ENCODE peak calls at places on chromosomes 2 and 18, in seven cellular contexts. One of them, this sample, is unnamed.

GRCh38 chr2:31221549-31221948 is 4.2 kb upstream of the CAPN14 start:
- DNase-seq in bronchial epithelial cell: no peak
- DNase-seq in WTC11: no peak
- DNase-seq in WERI-Rb-1: no peak
- DNase-seq in A549: no peak
- DNase-seq in coronary artery: peak
- DNase-seq in osteoblast: no peak
- DNase-seq in this sample: no peak

GRCh38 chr2:29015701-29016470 is 34.8 kb downstream of the TOGARAM2 start:
- DNase-seq in bronchial epithelial cell: no peak
- DNase-seq in WTC11: no peak
- DNase-seq in WERI-Rb-1: no peak
- DNase-seq in A549: no peak
- DNase-seq in coronary artery: no peak
- DNase-seq in osteoblast: no peak
- DNase-seq in this sample: no peak

GRCh38 chr2:239882335-239882734 is 142.8 kb downstream of the NDUFA10 start:
- DNase-seq in bronchial epithelial cell: peak
- DNase-seq in WTC11: peak
- DNase-seq in WERI-Rb-1: peak
- DNase-seq in A549: no peak
- DNase-seq in coronary artery: peak
- DNase-seq in osteoblast: no peak
- DNase-seq in this sample: peak

GRCh38 chr2:38515155-38516074 is 87.3 kb downstream of the HNRNPLL start:
- DNase-seq in bronchial epithelial cell: peak
- DNase-seq in WTC11: no peak
- DNase-seq in WERI-Rb-1: peak
- DNase-seq in A549: no peak
- DNase-seq in coronary artery: no peak
- DNase-seq in osteoblast: no peak
- DNase-seq in this sample: no peak

GRCh38 chr18:23966909-23967308 is 47.6 kb upstream of the TTC39C start:
- DNase-seq in bronchial epithelial cell: no peak
- DNase-seq in WTC11: no peak
- DNase-seq in WERI-Rb-1: no peak
- DNase-seq in A549: no peak
- DNase-seq in coronary artery: no peak
- DNase-seq in osteoblast: no peak
- DNase-seq in this sample: no peak

GRCh38 chr2:188306271-188306670 is 14.6 kb downstream of the GULP1 start:
- DNase-seq in bronchial epithelial cell: no peak
- DNase-seq in WTC11: no peak
- DNase-seq in WERI-Rb-1: no peak
- DNase-seq in A549: no peak
- DNase-seq in coronary artery: no peak
- DNase-seq in osteoblast: no peak
- DNase-seq in this sample: no peak

GRCh38 chr18:9608298-9608697 is 6.1 kb downstream of the PPP4R1 start:
- DNase-seq in bronchial epithelial cell: peak
- DNase-seq in WTC11: no peak
- DNase-seq in WERI-Rb-1: no peak
- DNase-seq in A549: no peak
- DNase-seq in coronary artery: no peak
- DNase-seq in osteoblast: no peak
- DNase-seq in this sample: no peak

GRCh38 chr2:170703776-170704476 is 11.2 kb upstream of the SP5 start:
- DNase-seq in bronchial epithelial cell: no peak
- DNase-seq in WTC11: no peak
- DNase-seq in WERI-Rb-1: no peak
- DNase-seq in A549: no peak
- DNase-seq in coronary artery: no peak
- DNase-seq in osteoblast: no peak
- DNase-seq in this sample: no peak

GRCh38 chr2:9627310-9627709 is 3.5 kb downstream of the YWHAQ start:
- DNase-seq in bronchial epithelial cell: peak
- DNase-seq in WTC11: no peak
- DNase-seq in WERI-Rb-1: no peak
- DNase-seq in A549: no peak
- DNase-seq in coronary artery: no peak
- DNase-seq in osteoblast: no peak
- DNase-seq in this sample: no peak

GRCh38 chr2:159807183-159808037 is 9.4 kb upstream of the CD302 start:
- DNase-seq in bronchial epithelial cell: peak
- DNase-seq in WTC11: peak
- DNase-seq in WERI-Rb-1: peak
- DNase-seq in A549: peak
- DNase-seq in coronary artery: no peak
- DNase-seq in osteoblast: peak
- DNase-seq in this sample: peak

GRCh38 chr18:2985628-2986027 is 27.3 kb downstream of the LPIN2 start:
- DNase-seq in bronchial epithelial cell: peak
- DNase-seq in WTC11: no peak
- DNase-seq in WERI-Rb-1: no peak
- DNase-seq in A549: no peak
- DNase-seq in coronary artery: no peak
- DNase-seq in osteoblast: no peak
- DNase-seq in this sample: no peak

GRCh38 chr2:188042412-188042811 is 249.3 kb upstream of the GULP1 start:
- DNase-seq in bronchial epithelial cell: peak
- DNase-seq in WTC11: no peak
- DNase-seq in WERI-Rb-1: no peak
- DNase-seq in A549: no peak
- DNase-seq in coronary artery: no peak
- DNase-seq in osteoblast: peak
- DNase-seq in this sample: no peak

GRCh38 chr2:31434911-31435310 is 20.4 kb upstream of the XDH start:
- DNase-seq in bronchial epithelial cell: peak
- DNase-seq in WTC11: no peak
- DNase-seq in WERI-Rb-1: no peak
- DNase-seq in A549: peak
- DNase-seq in coronary artery: no peak
- DNase-seq in osteoblast: no peak
- DNase-seq in this sample: no peak

GRCh38 chr2:70580352-70580751 is 26.7 kb upstream of the TGFA start:
- DNase-seq in bronchial epithelial cell: no peak
- DNase-seq in WTC11: no peak
- DNase-seq in WERI-Rb-1: no peak
- DNase-seq in A549: no peak
- DNase-seq in coronary artery: no peak
- DNase-seq in osteoblast: no peak
- DNase-seq in this sample: no peak

GRCh38 chr18:48732767-48733424 is 194.1 kb downstream of the CTIF start:
- DNase-seq in bronchial epithelial cell: peak
- DNase-seq in WTC11: no peak
- DNase-seq in WERI-Rb-1: no peak
- DNase-seq in A549: no peak
- DNase-seq in coronary artery: no peak
- DNase-seq in osteoblast: no peak
- DNase-seq in this sample: no peak

DNA sequence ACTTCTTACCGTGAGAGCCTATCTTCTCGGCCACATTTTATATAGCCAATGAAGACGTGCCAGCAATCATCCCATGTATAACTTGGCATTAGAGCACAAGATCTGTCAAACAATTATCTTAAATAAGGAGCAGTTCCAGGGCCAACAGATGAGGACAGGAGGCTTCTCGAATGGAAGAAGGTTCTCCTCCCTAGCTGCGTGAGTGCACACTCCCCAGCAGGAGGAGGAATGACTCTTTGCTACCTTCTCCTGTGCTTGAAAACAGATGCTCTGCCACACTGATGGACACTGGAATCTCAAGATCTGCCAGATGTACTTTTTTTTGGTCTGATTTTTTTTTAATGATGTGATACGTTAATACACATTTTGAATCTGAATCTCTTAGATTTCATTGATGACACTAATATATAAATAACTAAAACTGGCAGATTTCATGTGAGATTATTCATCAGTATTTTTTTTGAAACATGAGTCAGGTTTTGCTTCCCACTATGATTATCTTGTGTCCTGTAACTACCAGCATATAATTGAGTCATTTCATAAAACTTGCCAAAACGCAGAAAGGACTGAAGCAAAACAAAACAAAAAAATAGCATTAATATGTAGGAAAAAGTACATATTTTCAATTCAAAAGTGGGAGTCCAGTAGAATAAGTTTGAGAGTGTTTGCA is 626 bp upstream of the VIT start:
- DNase-seq in bronchial epithelial cell: peak
- DNase-seq in WTC11: no peak
- DNase-seq in WERI-Rb-1: no peak
- DNase-seq in A549: no peak
- DNase-seq in coronary artery: no peak
- DNase-seq in osteoblast: peak
- DNase-seq in this sample: no peak
- TF ChIP-seq CTCF in bronchial epithelial cell: peak
- TF ChIP-seq CTCF in WTC11: no peak
- TF ChIP-seq CTCF in WERI-Rb-1: peak
- TF ChIP-seq CTCF in A549: no peak
- TF ChIP-seq CTCF in coronary artery: no peak
- TF ChIP-seq CTCF in osteoblast: peak
- TF ChIP-seq CTCF in this sample: no peak

GRCh38 chr2:127423476-127423840 is 5.2 kb downstream of the PROC start:
- DNase-seq in bronchial epithelial cell: peak
- DNase-seq in WTC11: no peak
- DNase-seq in WERI-Rb-1: peak
- DNase-seq in A549: no peak
- DNase-seq in coronary artery: no peak
- DNase-seq in osteoblast: peak
- DNase-seq in this sample: no peak

GRCh38 chr2:127422631-127423475 is 4.6 kb downstream of the PROC start:
- DNase-seq in bronchial epithelial cell: no peak
- DNase-seq in WTC11: peak
- DNase-seq in WERI-Rb-1: peak
- DNase-seq in A549: no peak
- DNase-seq in coronary artery: no peak
- DNase-seq in osteoblast: peak
- DNase-seq in this sample: no peak

GRCh38 chr2:127421871-127422618 is 3.8 kb downstream of the PROC start:
- DNase-seq in bronchial epithelial cell: no peak
- DNase-seq in WTC11: no peak
- DNase-seq in WERI-Rb-1: no peak
- DNase-seq in A549: no peak
- DNase-seq in coronary artery: no peak
- DNase-seq in osteoblast: no peak
- DNase-seq in this sample: no peak

GRCh38 chr2:127424598-127425379 is 6.6 kb downstream of the PROC start:
- DNase-seq in bronchial epithelial cell: no peak
- DNase-seq in WTC11: no peak
- DNase-seq in WERI-Rb-1: no peak
- DNase-seq in A549: no peak
- DNase-seq in coronary artery: no peak
- DNase-seq in osteoblast: peak
- DNase-seq in this sample: no peak

DNA sequence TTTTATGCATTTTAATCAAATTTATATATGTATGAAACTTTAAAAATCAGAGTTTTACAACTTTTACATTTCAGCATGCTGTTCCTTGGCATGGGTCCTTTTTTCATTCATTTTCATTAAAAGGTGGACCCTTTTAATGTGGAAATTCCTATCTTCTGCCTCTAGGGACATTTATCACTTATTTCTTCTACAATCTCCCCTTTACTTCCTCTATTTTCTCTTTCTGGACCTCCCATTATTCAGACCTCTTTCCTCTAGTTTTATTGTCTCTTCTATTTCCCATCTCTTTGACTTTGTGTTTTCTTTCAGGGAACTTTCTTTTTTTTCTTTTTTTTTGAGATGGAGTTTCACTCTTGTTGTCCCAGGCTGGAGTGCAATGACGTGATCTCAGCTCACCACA is 5.7 kb downstream of the PROC start:
- DNase-seq in bronchial epithelial cell: no peak
- DNase-seq in WTC11: no peak
- DNase-seq in WERI-Rb-1: no peak
- DNase-seq in A549: no peak
- DNase-seq in coronary artery: no peak
- DNase-seq in osteoblast: peak
- DNase-seq in this sample: no peak
- TF ChIP-seq CTCF in bronchial epithelial cell: no peak
- TF ChIP-seq CTCF in WTC11: no peak
- TF ChIP-seq CTCF in WERI-Rb-1: no peak
- TF ChIP-seq CTCF in A549: no peak
- TF ChIP-seq CTCF in coronary artery: no peak
- TF ChIP-seq CTCF in osteoblast: no peak
- TF ChIP-seq CTCF in this sample: no peak

DNA sequence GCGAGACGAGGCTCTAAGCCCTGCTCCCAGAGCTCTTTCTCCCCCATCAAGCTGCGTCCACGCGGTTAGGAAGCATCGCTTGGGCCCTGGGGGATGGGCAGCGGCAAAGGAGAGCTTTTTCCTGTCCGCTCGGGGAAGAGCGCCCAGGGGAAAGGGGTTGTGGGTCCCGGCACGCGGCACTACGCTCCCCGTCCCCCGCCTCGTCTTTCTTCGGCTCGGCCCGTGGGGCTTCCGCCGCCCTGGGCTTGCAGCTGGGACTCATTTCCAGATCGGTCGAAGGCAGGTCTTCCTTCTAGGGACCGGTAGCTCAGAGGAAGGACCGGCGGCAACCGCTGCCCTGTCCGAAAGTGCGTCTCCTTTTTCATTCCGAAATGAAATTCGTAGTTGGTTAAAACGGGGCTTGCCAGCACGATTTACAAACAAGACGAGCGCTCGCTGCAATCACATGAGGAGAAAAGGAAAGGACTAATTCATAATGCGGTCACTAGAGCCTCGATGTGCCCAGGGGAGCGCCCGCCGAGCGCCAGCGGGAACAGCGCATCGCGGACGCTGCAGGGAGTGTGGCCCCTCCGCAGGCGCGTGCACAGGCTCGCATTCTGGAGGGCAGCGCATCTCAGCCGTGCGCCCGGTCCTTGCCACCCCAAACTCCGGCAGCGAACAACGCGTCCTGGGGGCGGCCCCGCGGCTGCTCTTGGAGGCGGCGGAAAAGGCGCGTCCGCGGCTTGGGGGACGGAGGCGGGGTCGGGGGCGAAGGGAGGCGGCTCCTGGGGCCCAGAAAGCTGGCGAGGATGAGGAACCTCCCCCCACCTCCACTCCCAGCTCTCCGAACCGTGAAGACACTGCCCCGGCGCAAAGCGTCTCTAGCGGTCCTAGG is 3.6 kb upstream of the ITPRIPL1 start:
- DNase-seq in bronchial epithelial cell: no peak
- DNase-seq in WTC11: peak
- DNase-seq in WERI-Rb-1: peak
- DNase-seq in A549: peak
- DNase-seq in coronary artery: no peak
- DNase-seq in osteoblast: peak
- DNase-seq in this sample: peak
- TF ChIP-seq CTCF in bronchial epithelial cell: no peak
- TF ChIP-seq CTCF in WTC11: no peak
- TF ChIP-seq CTCF in WERI-Rb-1: no peak
- TF ChIP-seq CTCF in A549: no peak
- TF ChIP-seq CTCF in coronary artery: no peak
- TF ChIP-seq CTCF in osteoblast: no peak
- TF ChIP-seq CTCF in this sample: no peak

DNA sequence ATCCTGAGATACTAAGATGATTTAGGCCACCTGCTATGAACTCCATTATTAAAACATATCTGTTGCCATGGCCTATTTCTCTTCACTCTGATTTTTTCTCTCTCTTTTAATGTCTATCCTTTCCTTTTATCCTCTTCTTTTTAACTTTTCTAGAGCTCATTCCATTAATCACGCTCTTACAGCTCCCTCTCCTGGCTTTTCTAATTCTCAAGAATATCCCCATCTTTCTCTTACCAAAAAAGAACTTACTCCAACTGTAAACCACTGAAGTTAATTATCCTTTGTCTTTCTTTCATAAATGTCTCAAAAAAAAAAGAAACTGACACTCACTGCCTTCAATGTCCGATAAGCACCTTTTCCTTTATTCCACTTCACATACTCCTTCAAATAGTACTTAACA is 7.9 kb downstream of the PPP3R1 start:
- DNase-seq in bronchial epithelial cell: no peak
- DNase-seq in WTC11: no peak
- DNase-seq in WERI-Rb-1: no peak
- DNase-seq in A549: no peak
- DNase-seq in coronary artery: no peak
- DNase-seq in osteoblast: peak
- DNase-seq in this sample: no peak
- TF ChIP-seq CTCF in bronchial epithelial cell: no peak
- TF ChIP-seq CTCF in WTC11: no peak
- TF ChIP-seq CTCF in WERI-Rb-1: no peak
- TF ChIP-seq CTCF in A549: peak
- TF ChIP-seq CTCF in coronary artery: no peak
- TF ChIP-seq CTCF in osteoblast: peak
- TF ChIP-seq CTCF in this sample: no peak